ENCODE peak calls at places on chromosome 14, in five cellular contexts. Q, E, G, U and D are unnamed samples. For H3K36me3, the result is how much of the 10 kb centered on the place peaks cover.

GRCh38 chr14:100586520-100587247 is 533 bp downstream of the BEGAIN start:
- DNase-seq in U (no peak), E (no peak), Q (no peak), G (no peak), D (no peak)

GRCh38 chr14:55512421-55512820 is 67.6 kb upstream of the KTN1 start:
- DNase-seq in Q (no peak), E (no peak), U (no peak), G (no peak), D (no peak)

GRCh38 chr14:101854366-101854765 is 92.9 kb downstream of the PPP2R5C start:
- DNase-seq in E (no peak), G (no peak), Q (no peak), U (peak), D (no peak)

GRCh38 chr14:95265106-95266094 is 54.3 kb downstream of the CLMN start:
- DNase-seq in E (no peak), Q (no peak), G (no peak), U (no peak), D (no peak)

GRCh38 chr14:94401083-94401482 is 12.7 kb upstream of the SERPINA1 start:
- DNase-seq in E (no peak), U (no peak), G (no peak), Q (no peak), D (no peak)

GRCh38 chr14:36515896-36516718 is 3.9 kb downstream of the NKX2-1 start:
- DNase-seq in U (no peak), Q (no peak), G (no peak), E (no peak), D (no peak)

GRCh38 chr14:21078287-21078686 is 8.2 kb downstream of the ARHGEF40 start:
- DNase-seq in Q (no peak), G (no peak), E (no peak), U (no peak), D (no peak)

GRCh38 chr14:70917633-70918032 is 10.4 kb downstream of the PCNX1 start:
- DNase-seq in Q (no peak), G (no peak), U (no peak), E (no peak), D (no peak)

GRCh38 chr14:96698846-96699543 is 98.2 kb upstream of the VRK1 start:
- DNase-seq in U (peak), G (no peak), Q (no peak), E (no peak), D (no peak)

GRCh38 chr14:58151264-58151700 is 731 bp downstream of the ARMH4 start:
- DNase-seq in E (no peak), U (peak), Q (no peak), G (no peak), D (no peak)

GRCh38 chr14:24843494-24843893 is 206.5 kb downstream of the STXBP6 start:
- DNase-seq in U (no peak), G (no peak), Q (no peak), E (no peak), D (no peak)

GRCh38 chr14:41986726-41987125 is 380.1 kb downstream of the LRFN5 start:
- DNase-seq in Q (no peak), U (no peak), G (no peak), E (no peak), D (no peak)

GRCh38 chr14:96121660-96122395 is 82.7 kb downstream of the C14orf132 start:
- DNase-seq in E (no peak), U (no peak), G (no peak), Q (no peak), D (no peak)

GRCh38 chr14:85764809-85765208 is 234.9 kb downstream of the FLRT2 start:
- DNase-seq in Q (no peak), G (no peak), E (no peak), U (no peak), D (no peak)

GRCh38 chr14:94696518-94696917 is 73.4 kb downstream of the GSC start:
- DNase-seq in Q (no peak), U (no peak), E (no peak), G (no peak), D (no peak)

GRCh38 chr14:70029296-70030132 is 150.3 kb downstream of the SMOC1 start:
- DNase-seq in U (no peak), Q (no peak), E (no peak), G (no peak), D (no peak)

GRCh38 chr14:94322648-94323570 is at the start of gene SERPINA6:
- DNase-seq in G (peak), E (no peak), U (no peak), Q (no peak), D (no peak)

GRCh38 chr14:95786566-95786965 is 72.6 kb upstream of the TCL1A start:
- DNase-seq in E (no peak), Q (no peak), G (no peak), U (no peak), D (peak)

GRCh38 chr14:103028772-103029171 is 28.6 kb downstream of the CDC42BPB start:
- DNase-seq in E (no peak), U (no peak), Q (no peak), G (no peak), D (no peak)

GRCh38 chr14:81765654-81766275 is 232.1 kb upstream of the SEL1L start:
- DNase-seq in U (no peak), G (no peak), E (no peak), Q (no peak), D (no peak)

GRCh38 chr14:72686101-72686500 is 207.8 kb downstream of the DPF3 start:
- DNase-seq in E (no peak), G (no peak), Q (no peak), U (no peak), D (no peak)

GRCh38 chr14:68986926-68987652 is 8.0 kb upstream of the ACTN1 start:
- DNase-seq in G (no peak), U (no peak), Q (no peak), E (no peak), D (no peak)

GRCh38 chr14:33207467-33208015 is 268.9 kb downstream of the NPAS3 start:
- DNase-seq in E (no peak), G (no peak), U (no peak), Q (no peak), D (no peak)

GRCh38 chr14:47442206-47442605 is 233.2 kb downstream of the MDGA2 start:
- DNase-seq in E (no peak), U (no peak), Q (no peak), G (no peak), D (no peak)

GRCh38 chr14:68535404-68536024 is 257.4 kb downstream of the ZFP36L1 start:
- DNase-seq in G (no peak), Q (no peak), E (no peak), U (no peak), D (no peak)

GRCh38 chr14:34257505-34257904 is 204.5 kb downstream of the SPTSSA start:
- DNase-seq in E (no peak), G (no peak), U (no peak), Q (no peak), D (no peak)

GRCh38 chr14:55540847-55541773 is 38.9 kb upstream of the KTN1 start:
- DNase-seq in G (no peak), Q (no peak), U (no peak), E (no peak), D (no peak)

GRCh38 chr14:68211421-68211820 is 391.8 kb downstream of the RAD51B start:
- DNase-seq in U (no peak), E (no peak), G (no peak), Q (no peak), D (no peak)

DNA sequence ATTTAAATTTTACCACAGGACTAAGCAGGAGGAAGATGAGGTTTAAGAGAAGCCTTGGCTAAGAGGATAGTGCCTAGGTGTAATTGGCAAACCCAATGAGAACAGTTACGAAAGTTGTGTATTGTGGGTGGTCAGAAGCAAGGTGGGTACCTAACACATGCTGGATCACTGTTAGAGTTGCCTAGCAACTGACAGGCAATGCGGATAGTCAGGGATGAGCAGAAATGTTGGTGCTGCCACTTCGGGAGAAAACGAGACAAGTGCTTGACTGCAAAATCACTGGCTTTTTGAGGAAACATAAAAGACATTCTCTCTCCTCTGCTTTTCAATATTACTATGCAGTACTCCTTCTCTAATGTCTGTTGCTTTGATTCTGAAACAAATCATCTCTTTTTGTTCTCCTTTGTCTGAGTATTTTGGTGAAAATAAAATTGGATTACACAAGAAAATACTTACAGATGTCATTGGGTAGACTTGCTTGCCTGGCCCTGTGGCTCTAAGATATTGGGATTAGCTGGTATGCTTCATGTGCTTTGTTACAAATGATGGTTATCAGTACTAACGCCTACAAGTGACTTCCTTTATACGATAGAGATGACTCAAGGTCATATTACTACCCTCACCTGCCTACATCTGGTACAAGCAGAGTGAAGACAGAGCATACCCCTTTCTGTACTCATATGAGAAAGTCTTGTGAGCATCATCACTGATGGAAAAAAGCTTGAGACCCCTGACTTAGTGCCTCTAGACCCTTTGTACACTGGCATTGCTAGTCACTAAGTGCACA is 48.0 kb downstream of the TDP1 start:
- DNase-seq in G (no peak), E (no peak), Q (no peak), U (no peak), D (no peak)
- H3K36me3 ChIP-seq in G (under half), E (under half), Q (under half), U (under half), D (under half)

DNA sequence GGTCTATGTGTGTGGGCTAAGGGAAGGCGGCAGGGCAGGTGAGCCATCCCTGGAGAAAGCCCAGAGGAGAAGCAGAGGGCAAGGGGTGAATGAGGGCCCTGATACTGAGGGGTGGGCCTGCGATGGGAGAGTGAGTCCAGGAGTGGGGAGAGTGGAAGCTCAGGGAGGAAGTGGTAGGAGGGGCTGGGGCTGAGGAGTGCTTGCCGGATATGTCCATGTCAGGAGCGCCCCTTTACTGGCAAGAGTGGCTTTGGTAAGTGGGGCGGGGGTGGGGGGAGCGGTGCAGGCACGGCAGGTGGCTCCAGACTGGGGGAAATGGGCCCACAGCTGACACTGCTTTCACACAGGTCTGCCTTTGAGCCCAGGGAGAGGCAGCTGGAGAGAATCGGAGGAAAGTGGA is 86.3 kb upstream of the GPR68 start:
- DNase-seq in U (no peak), Q (no peak), E (no peak), G (no peak), D (no peak)
- H3K36me3 ChIP-seq in U (half or more), Q (under half), E (under half), G (under half), D (under half)

GRCh38 chr14:99401196-99401595 is 79.5 kb downstream of the SETD3 start:
- DNase-seq in U (no peak), G (no peak), Q (no peak), E (no peak), D (no peak)
- H3K36me3 ChIP-seq in U (under half), G (under half), Q (under half), E (under half), D (half or more)

DNA sequence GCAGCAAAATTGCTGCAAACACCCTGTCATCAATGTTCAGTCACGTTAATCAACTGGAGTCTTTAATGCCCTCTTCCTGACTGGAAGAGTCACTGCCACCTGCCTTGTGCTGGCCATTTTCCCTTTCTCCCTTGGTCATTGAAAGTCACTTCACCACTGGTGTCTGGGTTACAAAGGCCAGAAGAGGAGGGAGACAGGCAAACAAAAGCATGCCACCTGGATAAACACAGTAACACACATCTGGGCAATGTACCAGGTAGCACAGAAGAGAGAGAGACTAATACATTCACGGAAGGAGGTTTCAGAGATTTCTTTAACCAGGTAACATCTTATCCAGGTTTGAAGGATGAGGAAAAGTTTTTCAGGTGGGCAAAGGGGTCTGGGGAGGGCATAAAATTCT is 32.7 kb downstream of the GPHB5 start:
- DNase-seq in E (no peak), U (no peak), G (no peak), Q (no peak), D (no peak)
- H3K36me3 ChIP-seq in E (under half), U (under half), G (under half), Q (under half), D (under half)

GRCh38 chr14:22915886-22916521 is 2.9 kb downstream of the RBM23 start:
- DNase-seq in G (no peak), E (no peak), Q (no peak), U (no peak), D (no peak)

GRCh38 chr14:22907429-22907828 is 11.5 kb downstream of the RBM23 start:
- DNase-seq in E (no peak), G (no peak), U (no peak), Q (no peak), D (no peak)

GRCh38 chr14:22908601-22909000 is 10.3 kb downstream of the RBM23 start:
- DNase-seq in G (no peak), E (no peak), Q (no peak), U (no peak), D (no peak)

GRCh38 chr14:22906073-22906472 is 12.9 kb downstream of the RBM23 start:
- DNase-seq in U (no peak), Q (no peak), G (no peak), E (no peak), D (no peak)

DNA sequence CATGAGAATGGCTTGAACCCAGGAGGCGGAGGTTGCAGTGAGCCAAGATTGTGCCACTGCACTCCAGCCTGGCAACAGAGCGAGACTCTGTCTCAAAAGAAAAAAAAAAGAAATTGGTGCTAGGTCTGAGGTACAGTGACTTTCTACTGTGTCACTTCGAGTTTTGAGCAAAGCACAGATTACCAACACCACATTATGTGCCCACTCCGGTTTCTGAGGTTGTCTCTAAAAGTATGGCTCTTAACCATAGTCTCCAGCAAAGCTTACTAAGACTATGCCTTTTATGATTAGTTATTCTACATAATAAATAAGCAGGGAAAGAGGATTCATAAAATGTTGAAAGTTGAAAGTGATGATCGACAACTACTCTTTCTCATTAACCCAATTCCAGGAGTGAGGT is 8.0 kb downstream of the RBM23 start:
- DNase-seq in U (no peak), E (no peak), G (no peak), Q (no peak), D (no peak)
- H3K36me3 ChIP-seq in U (under half), E (under half), G (under half), Q (under half), D (under half)

GRCh38 chr14:30725763-30726162 is 103.6 kb downstream of the SCFD1 start:
- DNase-seq in Q (no peak), E (no peak), U (no peak), G (no peak), D (no peak)
- H3K36me3 ChIP-seq in Q (under half), E (under half), U (under half), G (under half), D (half or more)

GRCh38 chr14:104509673-104510072 is 69.9 kb upstream of the C14orf180 start:
- DNase-seq in U (no peak), Q (no peak), E (no peak), G (no peak), D (no peak)
- H3K36me3 ChIP-seq in U (under half), Q (under half), E (under half), G (under half), D (under half)

GRCh38 chr14:75013290-75013689 is 10.6 kb downstream of the EIF2B2 start:
- DNase-seq in G (peak), Q (no peak), U (no peak), E (no peak), D (no peak)

GRCh38 chr14:75010472-75010871 is 7.8 kb downstream of the EIF2B2 start:
- DNase-seq in U (no peak), Q (no peak), E (no peak), G (no peak), D (no peak)

GRCh38 chr14:75009176-75009575 is 6.5 kb downstream of the EIF2B2 start:
- DNase-seq in Q (no peak), U (no peak), G (no peak), E (no peak), D (no peak)

GRCh38 chr14:75015496-75015895 is 12.8 kb downstream of the EIF2B2 start:
- DNase-seq in E (no peak), G (no peak), Q (no peak), U (no peak), D (no peak)

DNA sequence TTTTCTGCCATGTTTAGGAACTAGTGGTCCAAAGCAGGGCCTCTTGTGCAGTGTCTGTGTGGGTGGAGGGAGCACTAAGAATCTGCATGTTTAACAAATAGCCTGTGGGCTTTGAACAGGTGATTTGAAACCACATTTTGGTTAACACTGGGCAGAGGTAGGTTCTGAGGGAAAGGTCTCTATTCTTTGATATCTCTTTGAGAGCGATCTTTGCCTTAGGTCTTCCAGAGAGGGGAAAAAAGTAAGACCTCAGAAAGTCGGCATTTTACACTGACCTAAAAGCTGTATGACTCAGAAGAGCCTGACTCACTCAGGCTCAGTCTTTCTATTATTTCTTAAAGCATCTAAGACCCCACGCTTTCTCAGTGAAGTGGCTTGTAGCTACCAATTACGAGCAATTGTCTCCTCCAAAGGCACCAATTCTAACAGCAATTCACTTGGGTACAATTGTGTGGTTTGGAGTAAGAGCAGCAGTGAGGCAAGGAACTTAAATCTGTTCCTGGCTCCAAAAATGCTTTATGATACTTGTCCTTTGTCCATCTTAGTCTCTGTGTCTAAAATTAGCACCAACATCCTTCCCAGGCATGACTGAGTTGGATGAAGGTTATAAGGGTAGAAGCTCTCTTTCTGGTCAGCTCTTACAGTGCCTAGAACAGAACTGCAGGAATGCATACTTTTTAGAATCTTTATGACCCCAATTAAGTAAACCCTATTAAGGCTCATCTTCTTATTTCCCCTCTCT is 8.8 kb downstream of the EIF2B2 start:
- DNase-seq in E (no peak), Q (no peak), G (no peak), U (no peak), D (no peak)
- H3K36me3 ChIP-seq in E (under half), Q (under half), G (under half), U (half or more), D (under half)

GRCh38 chr14:49783394-49784010 is 15.5 kb downstream of the KLHDC2 start:
- DNase-seq in Q (no peak), G (no peak), U (no peak), E (no peak), D (no peak)
- H3K36me3 ChIP-seq in Q (half or more), G (under half), U (half or more), E (under half), D (half or more)